ENCODE peak calls at places on chromosome 5, in nine cellular contexts. C is uterus, M is body of pancreas, G is sigmoid colon, B is OCI-LY7, E is choroid plexus epithelial cell, S is brain microvascular endothelial cell, T is AG09319, A is GM12865. F is an unnamed sample.
A peak's percentile ranks its signal among the peaks of the same experiment; 100 is the strongest.

GRCh38 chr5:129973716-129974426 is 69.6 kb downstream of the CHSY3 start:
- DNase-seq in C (no peak), M (no peak), G (no peak), B (no peak), E (peak; percentile 65), S (peak; percentile 79), T (peak; percentile 12), A (no peak), F (no peak)

GRCh38 chr5:9365501-9365900 is 180.4 kb downstream of the SEMA5A start:
- DNase-seq in C (no peak), M (no peak), G (no peak), B (no peak), E (no peak), S (no peak), T (no peak), A (no peak), F (no peak)

GRCh38 chr5:98927242-98927987 is 1.4 kb downstream of the CHD1 start:
- DNase-seq in C (peak; percentile 65), M (peak; percentile 33), G (peak; percentile 83), B (peak; percentile 18), E (peak; percentile 86), S (peak; percentile 56), T (peak; percentile 19), A (peak; percentile 76), F (no peak)

GRCh38 chr5:116528519-116529234 is 45.9 kb downstream of the SEMA6A start:
- DNase-seq in C (no peak), M (no peak), G (no peak), B (no peak), E (no peak), S (no peak), T (no peak), A (no peak), F (no peak)

GRCh38 chr5:72508241-72509170 is 1.3 kb upstream of the ZNF366 start:
- DNase-seq in C (no peak), M (no peak), G (no peak), B (peak; percentile 35), E (no peak), S (no peak), T (no peak), A (peak; percentile 90), F (no peak)

GRCh38 chr5:91150189-91150588 is 232.9 kb downstream of the ARRDC3 start:
- DNase-seq in C (no peak), M (no peak), G (no peak), B (no peak), E (no peak), S (no peak), T (no peak), A (no peak), F (no peak)

GRCh38 chr5:10073705-10074104 is 176.0 kb downstream of the ATPSCKMT start:
- DNase-seq in C (no peak), M (no peak), G (no peak), B (no peak), E (no peak), S (no peak), T (no peak), A (no peak), F (no peak)

GRCh38 chr5:123089971-123090640 is 1.1 kb downstream of the PRDM6 start:
- DNase-seq in C (no peak), M (peak; percentile 29), G (peak; percentile 65), B (no peak), E (peak; percentile 26), S (no peak), T (no peak), A (peak; percentile 36), F (no peak)

GRCh38 chr5:95788493-95788892 is 34.0 kb downstream of the GLRX start:
- DNase-seq in C (no peak), M (no peak), G (no peak), B (no peak), E (no peak), S (no peak), T (no peak), A (no peak), F (no peak)

GRCh38 chr5:123810253-123810652 is 298.3 kb downstream of the CSNK1G3 start:
- DNase-seq in C (no peak), M (no peak), G (no peak), B (no peak), E (peak; percentile 64), S (no peak), T (no peak), A (no peak), F (no peak)

GRCh38 chr5:133635051-133635450 is 22.7 kb upstream of the FSTL4 start:
- DNase-seq in C (no peak), M (no peak), G (no peak), B (no peak), E (peak; percentile 88), S (peak; percentile 56), T (no peak), A (no peak), F (no peak)

GRCh38 chr5:159913048-159913447 is 3.2 kb upstream of the ADRA1B start:
- DNase-seq in C (peak; percentile 63), M (no peak), G (no peak), B (no peak), E (peak; percentile 95), S (peak; percentile 81), T (peak; percentile 46), A (no peak), F (no peak)

GRCh38 chr5:150723845-150724244 is 23.0 kb upstream of the RBM22 start:
- DNase-seq in C (no peak), M (no peak), G (no peak), B (no peak), E (peak; percentile 19), S (no peak), T (no peak), A (no peak), F (no peak)

GRCh38 chr5:10352404-10353240 is 873 bp upstream of the MARCHF6 start:
- DNase-seq in C (no peak), M (no peak), G (no peak), B (peak; percentile 12), E (peak; percentile 64), S (peak; percentile 36), T (no peak), A (no peak), F (no peak)

GRCh38 chr5:123487298-123487697 is 24.7 kb upstream of the CSNK1G3 start:
- DNase-seq in C (no peak), M (no peak), G (no peak), B (no peak), E (peak; percentile 52), S (peak; percentile 5), T (no peak), A (no peak), F (no peak)

GRCh38 chr5:124397290-124397689 is 349.1 kb downstream of the ZNF608 start:
- DNase-seq in C (no peak), M (no peak), G (no peak), B (no peak), E (no peak), S (no peak), T (no peak), A (no peak), F (no peak)

DNA sequence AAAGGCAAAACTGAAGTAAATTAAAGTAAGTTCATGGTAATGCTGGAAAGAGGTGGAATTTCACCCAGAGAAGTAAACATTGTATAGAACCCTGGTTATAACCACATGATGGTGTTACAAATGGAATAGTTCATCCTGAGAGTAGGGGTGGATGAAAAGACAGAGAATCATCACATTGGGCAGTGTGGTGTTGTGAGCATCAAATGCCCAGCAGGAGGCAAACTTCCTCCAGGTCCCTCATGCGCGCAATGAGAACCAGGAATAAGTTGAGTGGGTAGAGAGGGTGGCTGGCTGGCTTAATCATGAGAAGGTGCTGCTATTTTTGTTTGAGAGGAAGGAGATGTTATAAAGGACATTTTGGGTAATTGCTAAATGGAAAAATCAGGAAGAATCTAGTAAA is 163.3 kb upstream of the HMHB1 start:
- DNase-seq in C (no peak), M (no peak), G (no peak), B (no peak), E (no peak), S (no peak), T (no peak), A (peak; percentile 39), F (no peak)
- TF ChIP-seq CTCF in C (no peak), M (no peak), G (no peak), B (peak; percentile 56), E (peak; percentile 52), S (peak; percentile 37), T (peak; percentile 2), A (peak; percentile 19), F (no peak)

GRCh38 chr5:11822598-11822997 is 81.6 kb downstream of the CTNND2 start:
- DNase-seq in C (no peak), M (no peak), G (no peak), B (no peak), E (no peak), S (no peak), T (no peak), A (no peak), F (no peak)
- TF ChIP-seq CTCF in C (no peak), M (no peak), G (no peak), B (no peak), E (no peak), S (no peak), T (no peak), A (no peak), F (no peak)

GRCh38 chr5:59525310-59525709 is 368.2 kb downstream of the PDE4D start:
- DNase-seq in C (no peak), M (no peak), G (no peak), B (no peak), E (no peak), S (no peak), T (no peak), A (no peak), F (no peak)

GRCh38 chr5:59528226-59528862 is 365.2 kb downstream of the PDE4D start:
- DNase-seq in C (no peak), M (no peak), G (no peak), B (no peak), E (no peak), S (no peak), T (no peak), A (no peak), F (no peak)

GRCh38 chr5:59529286-59529685 is 364.2 kb downstream of the PDE4D start:
- DNase-seq in C (no peak), M (no peak), G (no peak), B (no peak), E (no peak), S (no peak), T (no peak), A (no peak), F (no peak)

GRCh38 chr5:59522201-59522831 is 371.2 kb downstream of the PDE4D start:
- DNase-seq in C (no peak), M (no peak), G (no peak), B (no peak), E (no peak), S (no peak), T (no peak), A (no peak), F (no peak)

GRCh38 chr5:59525957-59526356 is 367.6 kb downstream of the PDE4D start:
- DNase-seq in C (no peak), M (no peak), G (no peak), B (no peak), E (peak; percentile 97), S (peak; percentile 94), T (no peak), A (no peak), F (no peak)
- TF ChIP-seq CTCF in C (no peak), M (no peak), G (no peak), B (no peak), E (peak; percentile 55), S (peak; percentile 34), T (no peak), A (no peak), F (no peak)

DNA sequence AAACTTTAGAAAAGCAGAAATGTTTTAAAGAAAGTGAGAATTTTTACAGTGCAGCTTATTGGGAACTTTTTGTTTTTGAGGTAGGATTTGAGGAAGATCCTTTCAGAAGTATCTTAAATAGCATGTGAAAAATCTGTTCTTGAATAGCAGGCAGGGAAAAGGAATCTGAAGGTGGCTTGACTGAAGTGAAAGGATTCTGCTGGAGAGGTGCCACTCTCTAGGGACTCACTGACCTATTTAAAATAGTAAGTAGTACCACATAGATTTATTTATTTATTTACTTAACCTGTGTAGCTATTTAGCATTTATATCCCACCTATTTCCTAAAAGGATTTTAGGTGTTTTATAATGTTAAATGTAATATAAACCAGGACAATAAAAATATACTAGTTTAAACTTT is 69.1 kb downstream of the NIPBL start:
- DNase-seq in C (no peak), M (no peak), G (no peak), B (no peak), E (no peak), S (no peak), T (no peak), A (no peak), F (no peak)
- TF ChIP-seq CTCF in C (no peak), M (no peak), G (no peak), B (no peak), E (no peak), S (no peak), T (no peak), A (no peak), F (no peak)

F was measured in right atrium auricular region.